ENCODE peak calls at places on chromosome 20, in ten cellular contexts. R is H7, C is endothelial cell of umbilical vein, Y is HFFc6, X is mesenteric fat pad, U is ovary, H is cardiac muscle cell, I is occipital lobe, N is NCI-H2171 treated with DMSO at 0.1 percent for 48 hours, V is T-helper 1 cell. K is an unnamed sample.

GRCh38 chr20:48405909-48406308 is 421.9 kb downstream of the PREX1 start:
- DNase-seq in R (peak), C (no peak), Y (no peak), X (no peak), U (no peak), H (no peak), I (no peak), N (no peak), V (no peak), K (no peak)

GRCh38 chr20:51036226-51036625 is 13.3 kb upstream of the KCNG1 start:
- DNase-seq in R (no peak), C (no peak), Y (no peak), X (no peak), U (no peak), H (no peak), I (no peak), N (no peak), V (no peak), K (no peak)

GRCh38 chr20:47204008-47204745 is 152.3 kb downstream of the ZMYND8 start:
- DNase-seq in R (no peak), C (no peak), Y (peak), X (no peak), U (no peak), H (no peak), I (no peak), N (no peak), V (no peak), K (no peak)

GRCh38 chr20:40008177-40008576 is 680.9 kb downstream of the MAFB start:
- DNase-seq in R (no peak), C (no peak), Y (no peak), X (no peak), U (no peak), H (no peak), I (no peak), N (peak), V (no peak), K (no peak)

GRCh38 chr20:43507150-43508080 is at the start of gene L3MBTL1:
- DNase-seq in R (peak), C (peak), Y (no peak), X (peak), U (peak), H (peak), I (no peak), N (no peak), V (no peak), K (peak)

GRCh38 chr20:22582960-22583772 is 1.2 kb downstream of the FOXA2 start:
- DNase-seq in R (peak), C (no peak), Y (no peak), X (no peak), U (no peak), H (peak), I (no peak), N (no peak), V (no peak), K (no peak)

GRCh38 chr20:47118641-47119040 is 224.0 kb downstream of the EYA2 start:
- DNase-seq in R (no peak), C (no peak), Y (no peak), X (no peak), U (no peak), H (no peak), I (no peak), N (no peak), V (no peak), K (no peak)

GRCh38 chr20:32387262-32387661 is 29.1 kb downstream of the ASXL1 start:
- DNase-seq in R (no peak), C (no peak), Y (no peak), X (no peak), U (no peak), H (no peak), I (no peak), N (no peak), V (peak), K (no peak)

GRCh38 chr20:34549291-34549928 is 9.1 kb upstream of the MAP1LC3A start:
- DNase-seq in R (peak), C (no peak), Y (peak), X (no peak), U (no peak), H (peak), I (no peak), N (no peak), V (no peak), K (peak)

GRCh38 chr20:52783769-52784168 is 188.4 kb upstream of the TSHZ2 start:
- DNase-seq in R (peak), C (no peak), Y (no peak), X (no peak), U (no peak), H (no peak), I (no peak), N (no peak), V (no peak), K (no peak)

GRCh38 chr20:53141651-53142050 is 169.5 kb downstream of the TSHZ2 start:
- DNase-seq in R (no peak), C (no peak), Y (no peak), X (no peak), U (no peak), H (peak), I (no peak), N (no peak), V (no peak), K (no peak)

GRCh38 chr20:50187403-50188051 is 3.1 kb upstream of the CEBPB start:
- DNase-seq in R (peak), C (no peak), Y (no peak), X (no peak), U (peak), H (no peak), I (no peak), N (no peak), V (no peak), K (peak)

GRCh38 chr20:19647992-19648391 is 110.1 kb upstream of the RIN2 start:
- DNase-seq in R (no peak), C (no peak), Y (no peak), X (no peak), U (no peak), H (no peak), I (no peak), N (no peak), V (no peak), K (no peak)

GRCh38 chr20:4869290-4870193 is 131.8 kb downstream of the SLC23A2 start:
- DNase-seq in R (no peak), C (no peak), Y (no peak), X (no peak), U (no peak), H (no peak), I (no peak), N (no peak), V (no peak), K (no peak)

GRCh38 chr20:17505664-17506517 is 25.3 kb downstream of the BFSP1 start:
- DNase-seq in R (no peak), C (no peak), Y (peak), X (no peak), U (no peak), H (no peak), I (no peak), N (no peak), V (no peak), K (no peak)

GRCh38 chr20:24672181-24672880 is 202.9 kb downstream of the SYNDIG1 start:
- DNase-seq in R (no peak), C (no peak), Y (no peak), X (peak), U (no peak), H (no peak), I (no peak), N (no peak), V (no peak), K (no peak)

GRCh38 chr20:8213270-8213669 is 81.2 kb downstream of the PLCB1 start:
- DNase-seq in R (no peak), C (no peak), Y (no peak), X (no peak), U (no peak), H (no peak), I (no peak), N (no peak), V (no peak), K (no peak)

GRCh38 chr20:56995635-56996075 is 270.8 kb downstream of the BMP7 start:
- DNase-seq in R (peak), C (no peak), Y (no peak), X (no peak), U (no peak), H (peak), I (no peak), N (peak), V (no peak), K (no peak)

GRCh38 chr20:53786445-53787267 is 193.0 kb upstream of the ZNF217 start:
- DNase-seq in R (no peak), C (peak), Y (no peak), X (peak), U (no peak), H (no peak), I (no peak), N (no peak), V (no peak), K (no peak)

GRCh38 chr20:61123751-61124368 is 128.2 kb upstream of the CDH4 start:
- DNase-seq in R (no peak), C (no peak), Y (no peak), X (no peak), U (no peak), H (no peak), I (no peak), N (no peak), V (no peak), K (no peak)

GRCh38 chr20:12882832-12883506 is 125.8 kb upstream of the SPTLC3 start:
- DNase-seq in R (no peak), C (no peak), Y (no peak), X (no peak), U (no peak), H (no peak), I (no peak), N (no peak), V (no peak), K (no peak)

GRCh38 chr20:35269055-35269781 is 8.7 kb downstream of the MMP24OS start:
- DNase-seq in R (peak), C (peak), Y (peak), X (no peak), U (no peak), H (peak), I (peak), N (peak), V (no peak), K (peak)

GRCh38 chr20:56289652-56290051 is 41.1 kb downstream of the MC3R start:
- DNase-seq in R (no peak), C (no peak), Y (no peak), X (no peak), U (no peak), H (no peak), I (no peak), N (no peak), V (no peak), K (peak)

GRCh38 chr20:58997141-58997770 is 9.8 kb downstream of the CTSZ start:
- DNase-seq in R (peak), C (no peak), Y (no peak), X (no peak), U (no peak), H (no peak), I (no peak), N (no peak), V (no peak), K (no peak)

K was measured in NCI-H226.